ENCODE peak calls at places on chromosomes 1 and 21, in seven cellular contexts. J, N, W, G, L, H and X are unnamed samples.

GRCh38 chr1:41882496-41882895 is 36.2 kb downstream of the HIVEP3 start:
- DNase-seq in J (no peak), N (no peak), W (no peak), G (peak; percentile 29), L (no peak), H (no peak), X (no peak)

GRCh38 chr1:43935711-43936427 is 2.3 kb downstream of the ARTN start:
- DNase-seq in J (no peak), N (no peak), W (peak; percentile 63), G (peak; percentile 78), L (no peak), H (peak; percentile 57), X (no peak)

GRCh38 chr1:90834354-90835171 is 117.5 kb upstream of the BARHL2 start:
- DNase-seq in J (no peak), N (no peak), W (no peak), G (no peak), L (no peak), H (no peak), X (peak; percentile 22)

GRCh38 chr21:15560383-15561056 is 169.3 kb upstream of the USP25 start:
- DNase-seq in J (no peak), N (no peak), W (no peak), G (peak; percentile 77), L (no peak), H (no peak), X (no peak)

GRCh38 chr1:214548988-214549387 is 2.4 kb downstream of the PTPN14 start:
- DNase-seq in J (no peak), N (no peak), W (no peak), G (peak; percentile 70), L (no peak), H (no peak), X (no peak)

GRCh38 chr1:57285979-57286378 is 137.9 kb downstream of the DAB1 start:
- DNase-seq in J (no peak), N (no peak), W (no peak), G (no peak), L (no peak), H (no peak), X (no peak)

GRCh38 chr1:225651872-225652725 is 824 bp downstream of the ENAH start:
- DNase-seq in J (peak; percentile 13), N (no peak), W (peak; percentile 71), G (peak; percentile 30), L (no peak), H (peak; percentile 56), X (peak; percentile 54)

GRCh38 chr21:43289966-43290365 is 121.2 kb downstream of the CRYAA start:
- DNase-seq in J (no peak), N (no peak), W (no peak), G (no peak), L (no peak), H (no peak), X (no peak)

GRCh38 chr1:2404890-2405511 is 7.4 kb downstream of the PEX10 start:
- DNase-seq in J (no peak), N (no peak), W (no peak), G (no peak), L (no peak), H (no peak), X (no peak)

GRCh38 chr1:14681182-14681581 is 82.7 kb downstream of the KAZN start:
- DNase-seq in J (no peak), N (no peak), W (no peak), G (peak; percentile 49), L (no peak), H (no peak), X (no peak)

GRCh38 chr1:2135425-2135824 is 59.1 kb downstream of the FAAP20 start:
- DNase-seq in J (no peak), N (no peak), W (peak; percentile 58), G (peak; percentile 80), L (no peak), H (no peak), X (no peak)

GRCh38 chr1:14294006-14294405 is 304.5 kb upstream of the KAZN start:
- DNase-seq in J (peak; percentile 72), N (no peak), W (no peak), G (no peak), L (no peak), H (no peak), X (no peak)

GRCh38 chr1:226085675-226086074 is 23.2 kb downstream of the H3-3A start:
- DNase-seq in J (no peak), N (no peak), W (no peak), G (no peak), L (no peak), H (no peak), X (no peak)

GRCh38 chr1:180956028-180956640 is 43.4 kb downstream of the KIAA1614 start:
- DNase-seq in J (no peak), N (no peak), W (no peak), G (no peak), L (no peak), H (no peak), X (peak; percentile 88)

GRCh38 chr21:42781150-42781980 is 98.0 kb downstream of the WDR4 start:
- DNase-seq in J (no peak), N (no peak), W (peak; percentile 66), G (peak; percentile 25), L (no peak), H (no peak), X (peak; percentile 56)

GRCh38 chr1:213385806-213386324 is 334.8 kb downstream of the RPS6KC1 start:
- DNase-seq in J (no peak), N (no peak), W (no peak), G (no peak), L (no peak), H (no peak), X (no peak)

GRCh38 chr1:179953974-179954493 is 576 bp upstream of the CEP350 start:
- DNase-seq in J (peak; percentile 71), N (peak; percentile 27), W (peak; percentile 12), G (peak; percentile 60), L (peak; percentile 69), H (peak; percentile 41), X (no peak)

GRCh38 chr21:44429894-44430293 is 25.4 kb upstream of the LRRC3 start:
- DNase-seq in J (no peak), N (no peak), W (no peak), G (no peak), L (no peak), H (no peak), X (no peak)

GRCh38 chr1:10716840-10717239 is 79.6 kb downstream of the CASZ1 start:
- DNase-seq in J (no peak), N (no peak), W (no peak), G (no peak), L (no peak), H (no peak), X (no peak)